ENCODE peak calls at places on chromosomes 5 and 9, in six cellular contexts. One of them, this sample, is unnamed.

GRCh38 chr9:14223081-14223480 is 90.9 kb downstream of the NFIB start:
- DNase-seq in mesenteric fat pad: no peak
- DNase-seq in ELR: no peak
- DNase-seq in CD4-positive, alpha-beta memory T cell: no peak
- DNase-seq in GM10248: no peak
- DNase-seq in hippocampal formation: no peak
- DNase-seq in this sample: no peak

GRCh38 chr9:110468950-110469349 is 110.6 kb downstream of the SVEP1 start:
- DNase-seq in ELR: no peak
- DNase-seq in CD4-positive, alpha-beta memory T cell: no peak
- DNase-seq in GM10248: no peak
- DNase-seq in hippocampal formation: no peak
- DNase-seq in mesenteric fat pad: no peak
- DNase-seq in this sample: no peak

GRCh38 chr9:81653240-81653639 is 36.1 kb downstream of the TLE1 start:
- DNase-seq in mesenteric fat pad: no peak
- DNase-seq in hippocampal formation: no peak
- DNase-seq in GM10248: no peak
- DNase-seq in ELR: peak; percentile 87
- DNase-seq in CD4-positive, alpha-beta memory T cell: no peak
- DNase-seq in this sample: no peak

GRCh38 chr5:67093259-67093658 is 103.3 kb downstream of the CD180 start:
- DNase-seq in GM10248: no peak
- DNase-seq in hippocampal formation: no peak
- DNase-seq in CD4-positive, alpha-beta memory T cell: no peak
- DNase-seq in ELR: no peak
- DNase-seq in mesenteric fat pad: no peak
- DNase-seq in this sample: no peak

GRCh38 chr5:104904561-104904960 is 1342.0 kb upstream of the NUDT12 start:
- DNase-seq in mesenteric fat pad: no peak
- DNase-seq in CD4-positive, alpha-beta memory T cell: no peak
- DNase-seq in GM10248: no peak
- DNase-seq in hippocampal formation: no peak
- DNase-seq in ELR: no peak
- DNase-seq in this sample: no peak

GRCh38 chr9:127640908-127641545 is 28.9 kb downstream of the STXBP1 start:
- DNase-seq in GM10248: no peak
- DNase-seq in ELR: no peak
- DNase-seq in CD4-positive, alpha-beta memory T cell: no peak
- DNase-seq in mesenteric fat pad: no peak
- DNase-seq in hippocampal formation: no peak
- DNase-seq in this sample: no peak

GRCh38 chr5:150510460-150511263 is 2.7 kb downstream of the NDST1 start:
- DNase-seq in ELR: no peak
- DNase-seq in CD4-positive, alpha-beta memory T cell: no peak
- DNase-seq in hippocampal formation: no peak
- DNase-seq in GM10248: no peak
- DNase-seq in mesenteric fat pad: no peak
- DNase-seq in this sample: no peak

GRCh38 chr9:86328153-86328552 is 26.1 kb downstream of the TUT7 start:
- DNase-seq in mesenteric fat pad: no peak
- DNase-seq in GM10248: no peak
- DNase-seq in ELR: no peak
- DNase-seq in CD4-positive, alpha-beta memory T cell: no peak
- DNase-seq in hippocampal formation: no peak
- DNase-seq in this sample: no peak

GRCh38 chr5:66364186-66364585 is 220.1 kb downstream of the SREK1 start:
- DNase-seq in ELR: no peak
- DNase-seq in CD4-positive, alpha-beta memory T cell: no peak
- DNase-seq in GM10248: no peak
- DNase-seq in mesenteric fat pad: no peak
- DNase-seq in hippocampal formation: no peak
- DNase-seq in this sample: no peak

GRCh38 chr9:118669986-118670385 is 699.2 kb downstream of the BRINP1 start:
- DNase-seq in ELR: no peak
- DNase-seq in hippocampal formation: no peak
- DNase-seq in mesenteric fat pad: no peak
- DNase-seq in GM10248: no peak
- DNase-seq in CD4-positive, alpha-beta memory T cell: no peak
- DNase-seq in this sample: no peak

GRCh38 chr5:6759401-6759800 is 46.2 kb downstream of the TENT4A start:
- DNase-seq in mesenteric fat pad: no peak
- DNase-seq in ELR: peak; percentile 33
- DNase-seq in CD4-positive, alpha-beta memory T cell: no peak
- DNase-seq in hippocampal formation: no peak
- DNase-seq in GM10248: no peak
- DNase-seq in this sample: no peak

GRCh38 chr9:96075757-96076156 is 200.3 kb downstream of the ERCC6L2 start:
- DNase-seq in GM10248: no peak
- DNase-seq in CD4-positive, alpha-beta memory T cell: no peak
- DNase-seq in hippocampal formation: no peak
- DNase-seq in mesenteric fat pad: no peak
- DNase-seq in ELR: no peak
- DNase-seq in this sample: no peak

GRCh38 chr5:68409259-68409658 is 193.7 kb downstream of the PIK3R1 start:
- DNase-seq in hippocampal formation: no peak
- DNase-seq in mesenteric fat pad: no peak
- DNase-seq in CD4-positive, alpha-beta memory T cell: no peak
- DNase-seq in ELR: peak; percentile 89
- DNase-seq in GM10248: no peak
- DNase-seq in this sample: no peak

GRCh38 chr9:113589407-113589806 is 125.9 kb downstream of the RGS3 start:
- DNase-seq in GM10248: no peak
- DNase-seq in CD4-positive, alpha-beta memory T cell: no peak
- DNase-seq in ELR: no peak
- DNase-seq in hippocampal formation: no peak
- DNase-seq in mesenteric fat pad: no peak
- DNase-seq in this sample: no peak

GRCh38 chr9:91178281-91179236 is 183.2 kb downstream of the AUH start:
- DNase-seq in ELR: no peak
- DNase-seq in hippocampal formation: no peak
- DNase-seq in CD4-positive, alpha-beta memory T cell: no peak
- DNase-seq in GM10248: no peak
- DNase-seq in mesenteric fat pad: no peak
- DNase-seq in this sample: no peak

GRCh38 chr9:129868033-129868395 is 32.8 kb downstream of the USP20 start:
- DNase-seq in ELR: no peak
- DNase-seq in mesenteric fat pad: no peak
- DNase-seq in GM10248: no peak
- DNase-seq in CD4-positive, alpha-beta memory T cell: no peak
- DNase-seq in hippocampal formation: no peak
- DNase-seq in this sample: no peak

GRCh38 chr5:29780401-29780800 is 1413.1 kb upstream of the CDH6 start:
- DNase-seq in ELR: no peak
- DNase-seq in hippocampal formation: no peak
- DNase-seq in CD4-positive, alpha-beta memory T cell: no peak
- DNase-seq in mesenteric fat pad: no peak
- DNase-seq in GM10248: no peak
- DNase-seq in this sample: no peak

GRCh38 chr9:113675475-113675941 is 200.6 kb upstream of the ZNF618 start:
- DNase-seq in hippocampal formation: no peak
- DNase-seq in GM10248: no peak
- DNase-seq in ELR: peak; percentile 99
- DNase-seq in CD4-positive, alpha-beta memory T cell: no peak
- DNase-seq in mesenteric fat pad: no peak
- DNase-seq in this sample: no peak